ENCODE peak calls at places on chromosomes 13 and 19, in six cellular contexts. One of them, this sample, is unnamed.

GRCh38 chr13:60838581-60838980 is 441.6 kb downstream of the TDRD3 start:
- DNase-seq in skeletal muscle cell: no peak
- DNase-seq in HCT116: no peak
- DNase-seq in adipocyte: no peak
- DNase-seq in IMR-90: no peak
- DNase-seq in mucosa of descending colon: no peak
- DNase-seq in this sample: no peak

GRCh38 chr13:74056829-74057564 is 77.2 kb downstream of the KLF12 start:
- DNase-seq in skeletal muscle cell: no peak
- DNase-seq in HCT116: no peak
- DNase-seq in mucosa of descending colon: no peak
- DNase-seq in adipocyte: peak; percentile 16
- DNase-seq in IMR-90: no peak
- DNase-seq in this sample: no peak

GRCh38 chr19:52369463-52370340 is at the start of gene ZNF880:
- DNase-seq in mucosa of descending colon: peak; percentile 93
- DNase-seq in HCT116: no peak
- DNase-seq in skeletal muscle cell: peak; percentile 72
- DNase-seq in IMR-90: peak; percentile 89
- DNase-seq in adipocyte: peak; percentile 97
- DNase-seq in this sample: peak; percentile 46

GRCh38 chr19:33444238-33444992 is 70.9 kb downstream of the CEBPG start:
- DNase-seq in mucosa of descending colon: no peak
- DNase-seq in HCT116: no peak
- DNase-seq in IMR-90: no peak
- DNase-seq in adipocyte: no peak
- DNase-seq in skeletal muscle cell: no peak
- DNase-seq in this sample: no peak

GRCh38 chr13:35727881-35728280 is 251.4 kb upstream of the MAB21L1 start:
- DNase-seq in IMR-90: no peak
- DNase-seq in adipocyte: no peak
- DNase-seq in HCT116: no peak
- DNase-seq in skeletal muscle cell: no peak
- DNase-seq in mucosa of descending colon: no peak
- DNase-seq in this sample: no peak

GRCh38 chr13:37602743-37603381 is 4.3 kb upstream of the POSTN start:
- DNase-seq in adipocyte: peak; percentile 75
- DNase-seq in skeletal muscle cell: no peak
- DNase-seq in IMR-90: peak; percentile 47
- DNase-seq in mucosa of descending colon: no peak
- DNase-seq in HCT116: no peak
- DNase-seq in this sample: no peak

GRCh38 chr19:10688545-10689280 is 12.5 kb upstream of the QTRT1 start:
- DNase-seq in HCT116: no peak
- DNase-seq in mucosa of descending colon: no peak
- DNase-seq in IMR-90: no peak
- DNase-seq in skeletal muscle cell: no peak
- DNase-seq in adipocyte: no peak
- DNase-seq in this sample: no peak

GRCh38 chr19:57687363-57688010 is 5.7 kb downstream of the ZNF551 start:
- DNase-seq in IMR-90: no peak
- DNase-seq in mucosa of descending colon: no peak
- DNase-seq in adipocyte: no peak
- DNase-seq in skeletal muscle cell: no peak
- DNase-seq in HCT116: no peak
- DNase-seq in this sample: no peak

GRCh38 chr13:44810067-44810840 is 179.0 kb downstream of the NUFIP1 start:
- DNase-seq in skeletal muscle cell: no peak
- DNase-seq in IMR-90: no peak
- DNase-seq in adipocyte: no peak
- DNase-seq in mucosa of descending colon: peak; percentile 43
- DNase-seq in HCT116: no peak
- DNase-seq in this sample: no peak

GRCh38 chr13:51760592-51760991 is 43.4 kb downstream of the DHRS12 start:
- DNase-seq in mucosa of descending colon: no peak
- DNase-seq in adipocyte: no peak
- DNase-seq in IMR-90: no peak
- DNase-seq in skeletal muscle cell: peak; percentile 72
- DNase-seq in HCT116: no peak
- DNase-seq in this sample: no peak

GRCh38 chr19:53193534-53194222 is 520 bp upstream of the ZNF665 start:
- DNase-seq in mucosa of descending colon: no peak
- DNase-seq in HCT116: no peak
- DNase-seq in IMR-90: no peak
- DNase-seq in skeletal muscle cell: no peak
- DNase-seq in adipocyte: no peak
- DNase-seq in this sample: no peak

GRCh38 chr13:49164712-49165111 is 55.4 kb upstream of the MLNR start:
- DNase-seq in adipocyte: no peak
- DNase-seq in IMR-90: no peak
- DNase-seq in mucosa of descending colon: no peak
- DNase-seq in skeletal muscle cell: no peak
- DNase-seq in HCT116: no peak
- DNase-seq in this sample: no peak

GRCh38 chr19:13838943-13839192 is 38.1 kb upstream of the NANOS3 start:
- DNase-seq in IMR-90: no peak
- DNase-seq in adipocyte: no peak
- DNase-seq in HCT116: no peak
- DNase-seq in mucosa of descending colon: no peak
- DNase-seq in skeletal muscle cell: no peak
- DNase-seq in this sample: no peak

GRCh38 chr13:49690133-49690989 is 925 bp downstream of the EBPL start:
- DNase-seq in skeletal muscle cell: no peak
- DNase-seq in HCT116: no peak
- DNase-seq in adipocyte: peak; percentile 52
- DNase-seq in IMR-90: peak; percentile 87
- DNase-seq in mucosa of descending colon: no peak
- DNase-seq in this sample: no peak

GRCh38 chr19:56120371-56121179 is 520 bp downstream of the ZNF787 start:
- DNase-seq in HCT116: peak; percentile 41
- DNase-seq in mucosa of descending colon: peak; percentile 93
- DNase-seq in skeletal muscle cell: peak; percentile 32
- DNase-seq in adipocyte: peak; percentile 89
- DNase-seq in IMR-90: peak; percentile 71
- DNase-seq in this sample: no peak

GRCh38 chr19:43438291-43439162 is 23.8 kb downstream of the TEX101 start:
- DNase-seq in HCT116: no peak
- DNase-seq in skeletal muscle cell: peak; percentile 23
- DNase-seq in mucosa of descending colon: peak; percentile 57
- DNase-seq in IMR-90: peak; percentile 67
- DNase-seq in adipocyte: peak; percentile 86
- DNase-seq in this sample: peak; percentile 80

GRCh38 chr13:31587696-31588266 is 151.5 kb upstream of the RXFP2 start:
- DNase-seq in HCT116: no peak
- DNase-seq in adipocyte: peak; percentile 3
- DNase-seq in IMR-90: no peak
- DNase-seq in mucosa of descending colon: no peak
- DNase-seq in skeletal muscle cell: peak; percentile 61
- DNase-seq in this sample: no peak

GRCh38 chr19:46955114-46955812 is 64.4 kb upstream of the NPAS1 start:
- DNase-seq in IMR-90: peak; percentile 52
- DNase-seq in mucosa of descending colon: no peak
- DNase-seq in skeletal muscle cell: no peak
- DNase-seq in HCT116: no peak
- DNase-seq in adipocyte: peak; percentile 61
- DNase-seq in this sample: no peak

GRCh38 chr13:73201601-73202000 is 142.8 kb downstream of the KLF5 start:
- DNase-seq in adipocyte: no peak
- DNase-seq in HCT116: no peak
- DNase-seq in IMR-90: no peak
- DNase-seq in mucosa of descending colon: no peak
- DNase-seq in skeletal muscle cell: peak; percentile 36
- DNase-seq in this sample: no peak

GRCh38 chr13:63455938-63456337 is 2040.3 kb upstream of the PCDH20 start:
- DNase-seq in HCT116: no peak
- DNase-seq in IMR-90: no peak
- DNase-seq in adipocyte: no peak
- DNase-seq in mucosa of descending colon: no peak
- DNase-seq in skeletal muscle cell: no peak
- DNase-seq in this sample: no peak

GRCh38 chr13:44816701-44817684 is 172.3 kb downstream of the NUFIP1 start:
- DNase-seq in HCT116: peak; percentile 63
- DNase-seq in skeletal muscle cell: no peak
- DNase-seq in adipocyte: no peak
- DNase-seq in mucosa of descending colon: no peak
- DNase-seq in IMR-90: peak; percentile 49
- DNase-seq in this sample: no peak

GRCh38 chr19:48475369-48476068 is 6.3 kb downstream of the CYTH2 start:
- DNase-seq in HCT116: no peak
- DNase-seq in adipocyte: no peak
- DNase-seq in IMR-90: no peak
- DNase-seq in mucosa of descending colon: no peak
- DNase-seq in skeletal muscle cell: no peak
- DNase-seq in this sample: no peak

GRCh38 chr19:3760871-3761361 is 576 bp downstream of the APBA3 start:
- DNase-seq in skeletal muscle cell: no peak
- DNase-seq in mucosa of descending colon: no peak
- DNase-seq in HCT116: no peak
- DNase-seq in IMR-90: peak; percentile 8
- DNase-seq in adipocyte: peak; percentile 35
- DNase-seq in this sample: no peak

GRCh38 chr19:51489113-51489512 is 10.8 kb downstream of the CEACAM18 start:
- DNase-seq in adipocyte: no peak
- DNase-seq in skeletal muscle cell: no peak
- DNase-seq in HCT116: no peak
- DNase-seq in IMR-90: no peak
- DNase-seq in mucosa of descending colon: no peak
- DNase-seq in this sample: no peak

GRCh38 chr13:52879950-52880650 is 31.7 kb upstream of the PCDH8 start:
- DNase-seq in mucosa of descending colon: no peak
- DNase-seq in skeletal muscle cell: no peak
- DNase-seq in HCT116: no peak
- DNase-seq in adipocyte: no peak
- DNase-seq in IMR-90: no peak
- DNase-seq in this sample: no peak

GRCh38 chr19:4878491-4878968 is 11.1 kb upstream of the PLIN3 start:
- DNase-seq in skeletal muscle cell: peak; percentile 20
- DNase-seq in IMR-90: no peak
- DNase-seq in adipocyte: no peak
- DNase-seq in mucosa of descending colon: no peak
- DNase-seq in HCT116: no peak
- DNase-seq in this sample: no peak

GRCh38 chr19:23378948-23379347 is 16.3 kb downstream of the ZNF91 start:
- DNase-seq in IMR-90: no peak
- DNase-seq in skeletal muscle cell: no peak
- DNase-seq in adipocyte: no peak
- DNase-seq in HCT116: no peak
- DNase-seq in mucosa of descending colon: no peak
- DNase-seq in this sample: no peak
- H3K4me3 ChIP-seq in IMR-90: no peak overlapping the region
- H3K4me3 ChIP-seq in skeletal muscle cell: no peak overlapping the region
- H3K4me3 ChIP-seq in adipocyte: peak overlapping the region; percentile 64
- H3K4me3 ChIP-seq in HCT116: no peak overlapping the region
- H3K4me3 ChIP-seq in mucosa of descending colon: no peak overlapping the region
- H3K4me3 ChIP-seq in this sample: no peak overlapping the region

GRCh38 chr19:29940971-29941585 is 961 bp upstream of the URI1 start:
- DNase-seq in IMR-90: no peak
- DNase-seq in mucosa of descending colon: no peak
- DNase-seq in skeletal muscle cell: no peak
- DNase-seq in HCT116: no peak
- DNase-seq in adipocyte: no peak
- DNase-seq in this sample: no peak
- H3K4me3 ChIP-seq in IMR-90: no peak overlapping the region
- H3K4me3 ChIP-seq in mucosa of descending colon: no peak overlapping the region
- H3K4me3 ChIP-seq in skeletal muscle cell: no peak overlapping the region
- H3K4me3 ChIP-seq in HCT116: no peak overlapping the region
- H3K4me3 ChIP-seq in adipocyte: no peak overlapping the region
- H3K4me3 ChIP-seq in this sample: no peak overlapping the region

DNA sequence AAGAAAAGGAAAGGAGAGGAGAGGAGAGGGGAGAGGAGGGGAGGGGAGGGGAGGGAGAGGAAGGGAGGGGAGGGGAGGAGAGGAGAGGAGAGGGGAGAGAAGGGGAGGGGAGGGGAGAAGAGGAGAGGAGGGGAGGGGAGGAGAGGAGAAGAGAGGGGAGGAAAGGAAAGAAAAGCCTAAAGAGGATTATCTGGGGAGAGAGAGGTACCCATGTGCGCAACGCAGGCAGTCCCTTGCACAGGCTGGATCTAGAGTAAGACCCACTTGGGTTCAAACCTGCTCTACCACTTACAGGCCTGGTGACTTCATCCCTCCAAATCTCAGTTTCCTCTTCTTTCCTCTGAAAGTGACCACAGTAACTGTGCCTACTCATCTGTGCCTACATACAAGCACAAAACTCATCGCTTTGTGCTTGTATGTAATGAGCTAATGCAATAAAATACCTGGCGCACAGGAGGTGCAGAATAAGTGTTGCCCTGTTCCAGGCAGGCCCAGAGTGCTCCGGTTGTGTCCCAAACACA is 753 bp upstream of the MAP1S start:
- DNase-seq in adipocyte: no peak
- DNase-seq in skeletal muscle cell: no peak
- DNase-seq in IMR-90: no peak
- DNase-seq in HCT116: no peak
- DNase-seq in mucosa of descending colon: no peak
- DNase-seq in this sample: no peak
- H3K4me3 ChIP-seq in adipocyte: peak overlapping the region; percentile 92
- H3K4me3 ChIP-seq in skeletal muscle cell: no peak overlapping the region
- H3K4me3 ChIP-seq in IMR-90: no peak overlapping the region
- H3K4me3 ChIP-seq in HCT116: peak overlapping the region; percentile 91
- H3K4me3 ChIP-seq in mucosa of descending colon: no peak overlapping the region
- H3K4me3 ChIP-seq in this sample: no peak overlapping the region

GRCh38 chr19:45217193-45217956 is 27.8 kb downstream of the EXOC3L2 start:
- DNase-seq in IMR-90: no peak
- DNase-seq in HCT116: no peak
- DNase-seq in mucosa of descending colon: no peak
- DNase-seq in skeletal muscle cell: no peak
- DNase-seq in adipocyte: peak; percentile 35
- DNase-seq in this sample: no peak
- H3K4me3 ChIP-seq in IMR-90: peak overlapping the region; percentile 27
- H3K4me3 ChIP-seq in HCT116: no peak overlapping the region
- H3K4me3 ChIP-seq in mucosa of descending colon: no peak overlapping the region
- H3K4me3 ChIP-seq in skeletal muscle cell: peak overlapping the region; percentile 24
- H3K4me3 ChIP-seq in adipocyte: peak overlapping the region; percentile 58
- H3K4me3 ChIP-seq in this sample: peak overlapping the region; percentile 3

GRCh38 chr19:6890938-6891337 is 3.6 kb downstream of the ADGRE1 start:
- DNase-seq in adipocyte: no peak
- DNase-seq in skeletal muscle cell: no peak
- DNase-seq in mucosa of descending colon: no peak
- DNase-seq in IMR-90: no peak
- DNase-seq in HCT116: no peak
- DNase-seq in this sample: no peak
- H3K4me3 ChIP-seq in adipocyte: no peak overlapping the region
- H3K4me3 ChIP-seq in skeletal muscle cell: no peak overlapping the region
- H3K4me3 ChIP-seq in mucosa of descending colon: no peak overlapping the region
- H3K4me3 ChIP-seq in IMR-90: no peak overlapping the region
- H3K4me3 ChIP-seq in HCT116: no peak overlapping the region
- H3K4me3 ChIP-seq in this sample: no peak overlapping the region